ENCODE peak calls at places on chromosomes 13 and 19, in nine cellular contexts. N is ascending aorta, W is A549, E is prostate gland, X is stomach, U is IMR-90, V is heart right ventricle, P is fibroblast of lung, F is right lobe of liver. J is an unnamed sample.
A peak's percentile ranks its signal among the peaks of the same experiment; 100 is the strongest.

GRCh38 chr13:94583926-94584325 is 12.0 kb downstream of the TGDS start:
- DNase-seq in N (no peak), W (no peak), E (no peak), X (no peak), U (no peak), V (no peak), P (no peak), F (no peak), J (no peak)

GRCh38 chr19:2747349-2747748 is 7.5 kb upstream of the SLC39A3 start:
- DNase-seq in N (no peak), W (no peak), E (no peak), X (no peak), U (no peak), V (no peak), P (no peak), F (no peak), J (no peak)

GRCh38 chr13:26184791-26185250 is 37.3 kb downstream of the RNF6 start:
- DNase-seq in N (peak; percentile 70), W (peak; percentile 21), E (peak; percentile 62), X (peak; percentile 69), U (peak; percentile 74), V (peak; percentile 38), P (peak; percentile 57), F (peak; percentile 65), J (peak; percentile 38)

GRCh38 chr13:110005563-110005962 is 219.2 kb upstream of the IRS2 start:
- DNase-seq in N (no peak), W (no peak), E (no peak), X (no peak), U (no peak), V (no peak), P (no peak), F (no peak), J (no peak)

GRCh38 chr19:19562665-19563347 is 24.7 kb downstream of the CILP2 start:
- DNase-seq in N (no peak), W (no peak), E (no peak), X (no peak), U (no peak), V (no peak), P (no peak), F (no peak), J (no peak)

GRCh38 chr13:97904059-97904458 is 49.4 kb upstream of the IPO5 start:
- DNase-seq in N (no peak), W (no peak), E (no peak), X (no peak), U (no peak), V (no peak), P (no peak), F (no peak), J (no peak)

GRCh38 chr19:56639217-56639616 is 3.7 kb upstream of the SMIM17 start:
- DNase-seq in N (no peak), W (no peak), E (no peak), X (no peak), U (peak; percentile 3), V (no peak), P (peak; percentile 10), F (no peak), J (no peak)

GRCh38 chr13:94886191-94886590 is 173.8 kb upstream of the SOX21 start:
- DNase-seq in N (no peak), W (no peak), E (no peak), X (no peak), U (no peak), V (no peak), P (peak; percentile 79), F (no peak), J (no peak)

GRCh38 chr19:45999653-46000121 is 4.4 kb downstream of the CCDC61 start:
- DNase-seq in N (no peak), W (no peak), E (no peak), X (no peak), U (peak; percentile 43), V (no peak), P (peak; percentile 34), F (no peak), J (peak; percentile 62)

GRCh38 chr13:98599502-98600328 is 22.8 kb upstream of the STK24 start:
- DNase-seq in N (no peak), W (no peak), E (no peak), X (no peak), U (peak; percentile 9), V (no peak), P (no peak), F (no peak), J (no peak)

GRCh38 chr13:94609196-94609595 is 7.5 kb downstream of the GPR180 start:
- DNase-seq in N (no peak), W (no peak), E (no peak), X (no peak), U (no peak), V (no peak), P (no peak), F (no peak), J (no peak)

GRCh38 chr13:91709180-91709579 is 310.8 kb downstream of the GPC5 start:
- DNase-seq in N (no peak), W (no peak), E (no peak), X (no peak), U (no peak), V (no peak), P (no peak), F (no peak), J (no peak)
- H3K27ac ChIP-seq in N (no peak overlapping the region), W (no peak overlapping the region), E (no peak overlapping the region), X (no peak overlapping the region), U (no peak overlapping the region), V (no peak overlapping the region), P (no peak overlapping the region), F (no peak overlapping the region), J (no peak overlapping the region)

GRCh38 chr19:34436716-34437115 is 8.5 kb downstream of the UBA2 start:
- DNase-seq in N (no peak), W (no peak), E (no peak), X (no peak), U (no peak), V (no peak), P (peak; percentile 52), F (no peak), J (no peak)

GRCh38 chr19:34430738-34431625 is 2.8 kb downstream of the UBA2 start:
- DNase-seq in N (no peak), W (peak; percentile 98), E (no peak), X (no peak), U (peak; percentile 68), V (no peak), P (peak; percentile 41), F (no peak), J (no peak)

GRCh38 chr19:34429553-34429952 is 1.4 kb downstream of the UBA2 start:
- DNase-seq in N (no peak), W (no peak), E (no peak), X (no peak), U (no peak), V (no peak), P (no peak), F (no peak), J (no peak)

GRCh38 chr19:34431681-34432402 is 3.7 kb downstream of the UBA2 start:
- DNase-seq in N (no peak), W (no peak), E (no peak), X (no peak), U (peak; percentile 82), V (no peak), P (no peak), F (no peak), J (no peak)

DNA sequence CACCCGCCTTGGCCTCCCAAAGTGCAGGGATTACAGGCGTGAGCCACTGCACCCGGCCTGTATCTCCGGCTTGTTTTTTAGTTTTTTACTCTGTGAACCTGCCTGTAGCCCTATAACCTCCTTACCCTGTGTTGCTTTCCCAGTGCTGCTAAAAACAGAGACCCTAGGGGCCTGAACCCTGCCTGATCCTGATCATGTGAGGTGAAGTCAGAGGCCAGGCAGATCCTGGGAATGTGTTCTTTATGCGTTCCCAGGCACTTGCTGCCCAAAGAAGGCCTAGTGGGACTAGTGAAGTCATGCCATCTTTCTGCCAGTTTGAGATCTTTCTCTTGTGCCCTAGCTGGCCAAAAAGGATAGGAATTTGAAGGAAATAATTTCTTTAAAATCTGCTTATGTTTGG is 4.6 kb downstream of the UBA2 start:
- DNase-seq in N (peak; percentile 85), W (no peak), E (no peak), X (no peak), U (no peak), V (peak; percentile 35), P (no peak), F (no peak), J (no peak)
- H3K27ac ChIP-seq in N (peak overlapping the region; percentile 99), W (no peak overlapping the region), E (no peak overlapping the region), X (peak overlapping the region; percentile 20), U (peak overlapping the region; percentile 67), V (peak overlapping the region; percentile 72), P (peak overlapping the region; percentile 65), F (no peak overlapping the region), J (no peak overlapping the region)

GRCh38 chr19:39824143-39825092 is 9.5 kb downstream of the DYRK1B start:
- DNase-seq in N (peak; percentile 96), W (no peak), E (peak; percentile 95), X (peak; percentile 92), U (peak; percentile 91), V (peak; percentile 79), P (peak; percentile 92), F (peak; percentile 90), J (peak; percentile 96)

GRCh38 chr19:39825093-39825463 is 8.9 kb downstream of the DYRK1B start:
- DNase-seq in N (no peak), W (no peak), E (no peak), X (no peak), U (no peak), V (no peak), P (no peak), F (no peak), J (no peak)

GRCh38 chr19:39825531-39826076 is 8.4 kb downstream of the DYRK1B start:
- DNase-seq in N (no peak), W (no peak), E (no peak), X (no peak), U (no peak), V (peak; percentile 17), P (no peak), F (no peak), J (no peak)

GRCh38 chr19:39826311-39826945 is 7.5 kb downstream of the DYRK1B start:
- DNase-seq in N (no peak), W (no peak), E (no peak), X (peak; percentile 18), U (no peak), V (no peak), P (no peak), F (no peak), J (no peak)

DNA sequence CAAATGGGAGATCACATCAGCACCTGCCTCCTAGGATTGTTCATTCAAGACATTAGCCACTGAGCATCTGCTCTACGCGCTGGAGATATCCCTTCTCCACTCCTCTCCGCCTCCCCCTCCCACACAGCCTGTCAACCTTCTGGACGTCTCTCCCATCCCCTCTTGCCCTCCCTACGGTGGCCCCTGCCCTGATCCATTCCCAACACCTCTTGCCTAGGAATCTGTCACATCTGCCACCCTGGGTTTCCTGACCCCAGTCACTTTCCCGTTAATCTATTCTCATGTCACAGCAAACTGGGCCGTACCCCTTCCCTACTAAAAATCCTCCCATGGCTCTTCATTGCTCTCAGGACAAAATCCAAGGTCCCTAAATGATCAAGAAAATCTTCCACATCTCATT is 10.3 kb downstream of the DYRK1B start:
- DNase-seq in N (peak; percentile 54), W (no peak), E (no peak), X (no peak), U (no peak), V (no peak), P (no peak), F (no peak), J (peak; percentile 9)
- H3K27ac ChIP-seq in N (no peak overlapping the region), W (no peak overlapping the region), E (peak overlapping the region; percentile 73), X (peak overlapping the region; percentile 87), U (no peak overlapping the region), V (peak overlapping the region; percentile 76), P (no peak overlapping the region), F (no peak overlapping the region), J (no peak overlapping the region)

DNA sequence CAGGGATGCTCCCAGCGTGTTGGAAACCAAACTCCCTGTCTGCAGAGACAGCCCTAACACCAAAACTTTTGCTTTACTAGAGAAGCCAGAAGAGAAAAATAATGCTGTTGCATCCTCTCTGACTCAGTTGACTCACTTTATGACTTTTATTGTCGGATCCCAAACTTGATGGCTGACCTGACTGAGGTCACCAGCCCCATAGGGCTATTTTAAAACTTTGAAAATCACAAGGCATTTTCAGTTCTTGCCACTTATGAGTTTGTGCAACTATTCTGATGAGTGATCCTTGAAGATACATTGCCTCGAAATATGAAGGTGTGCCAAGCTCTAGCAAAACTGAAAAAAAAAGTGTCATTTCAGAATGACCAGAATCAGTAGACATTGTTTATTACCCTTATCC is 320.2 kb downstream of the DLEU7 start:
- DNase-seq in N (no peak), W (no peak), E (no peak), X (no peak), U (no peak), V (no peak), P (no peak), F (no peak), J (no peak)
- H3K27ac ChIP-seq in N (no peak overlapping the region), W (no peak overlapping the region), E (no peak overlapping the region), X (no peak overlapping the region), U (no peak overlapping the region), V (no peak overlapping the region), P (no peak overlapping the region), F (no peak overlapping the region), J (no peak overlapping the region)

J was measured in caudate nucleus.